ENCODE peak calls at places on chromosomes 16 and 17, in ten cellular contexts. A is tibial nerve, I is spleen, X is right atrium auricular region, B is Karpas-422, O is fibroblast of villous mesenchyme, S is heart left ventricle, R is HS-5, K is heart right ventricle, W is NCI-H2171 treated with DMSO at 0.1 percent for 48 hours. V is an unnamed sample.

GRCh38 chr16:84596161-84596560 is 21.7 kb downstream of the COTL1 start:
- DNase-seq in A (no peak), I (no peak), X (no peak), B (no peak), O (no peak), S (no peak), R (no peak), K (no peak), W (no peak), V (no peak)

GRCh38 chr17:81831957-81832607 is 1.0 kb downstream of the MCRIP1 start:
- DNase-seq in A (no peak), I (peak), X (no peak), B (peak), O (peak), S (no peak), R (peak), K (no peak), W (peak), V (no peak)

GRCh38 chr17:67779098-67779672 is 46.1 kb upstream of the BPTF start:
- DNase-seq in A (peak), I (peak), X (peak), B (peak), O (peak), S (peak), R (no peak), K (peak), W (no peak), V (no peak)

GRCh38 chr17:17070931-17071330 is 28.7 kb downstream of the MPRIP start:
- DNase-seq in A (no peak), I (peak), X (no peak), B (no peak), O (no peak), S (no peak), R (no peak), K (no peak), W (no peak), V (no peak)

GRCh38 chr17:43330876-43331639 is 67.7 kb upstream of the ARL4D start:
- DNase-seq in A (no peak), I (no peak), X (no peak), B (peak), O (peak), S (no peak), R (no peak), K (no peak), W (no peak), V (no peak)

GRCh38 chr16:49179714-49180330 is 101.8 kb downstream of the CBLN1 start:
- DNase-seq in A (no peak), I (no peak), X (no peak), B (no peak), O (no peak), S (no peak), R (no peak), K (no peak), W (no peak), V (no peak)

GRCh38 chr16:9092282-9092962 is 978 bp downstream of the HAPSTR1 start:
- DNase-seq in A (peak), I (peak), X (no peak), B (peak), O (peak), S (peak), R (no peak), K (peak), W (peak), V (peak)

GRCh38 chr17:50506298-50506697 is 1.9 kb upstream of the MYCBPAP start:
- DNase-seq in A (no peak), I (peak), X (no peak), B (no peak), O (no peak), S (no peak), R (no peak), K (no peak), W (no peak), V (no peak)

GRCh38 chr17:67633751-67634191 is 84.0 kb upstream of the NOL11 start:
- DNase-seq in A (no peak), I (no peak), X (no peak), B (no peak), O (no peak), S (peak), R (no peak), K (peak), W (no peak), V (no peak)

GRCh38 chr16:8548166-8548565 is 42.1 kb downstream of the TMEM114 start:
- DNase-seq in A (no peak), I (no peak), X (no peak), B (no peak), O (no peak), S (no peak), R (no peak), K (no peak), W (no peak), V (no peak)

V was measured in cerebellum.